ENCODE peak calls at places on chromosomes 1 and 21, in five cellular contexts. V is fibroblast of pulmonary artery, R is breast epithelium, G is tibial nerve, F is A549. J is an unnamed sample.

GRCh38 chr21:26194811-26195251 is 24.3 kb upstream of the APP start:
- DNase-seq in G (no peak), R (no peak), V (peak), F (no peak), J (peak)

GRCh38 chr1:227561303-227561702 is 2.1 kb upstream of the ZNF678 start:
- DNase-seq in F (no peak), R (no peak), G (no peak), V (no peak), J (no peak)

GRCh38 chr21:41803316-41803715 is 36.5 kb upstream of the RIPK4 start:
- DNase-seq in F (no peak), R (no peak), G (no peak), V (no peak), J (no peak)

GRCh38 chr1:226526801-226527595 is 21.6 kb upstream of the STUM start:
- DNase-seq in R (no peak), F (no peak), G (no peak), V (peak), J (no peak)

GRCh38 chr21:18191139-18191538 is 53.5 kb upstream of the CHODL start:
- DNase-seq in R (no peak), V (no peak), G (no peak), F (no peak), J (no peak)

GRCh38 chr1:224498574-224499170 is 64.1 kb upstream of the WDR26 start:
- DNase-seq in V (peak), G (no peak), R (peak), F (no peak), J (peak)

GRCh38 chr1:10361515-10361914 is 37.3 kb upstream of the PGD start:
- DNase-seq in R (no peak), V (no peak), F (no peak), G (no peak), J (no peak)

GRCh38 chr1:41742219-41742618 is 176.5 kb downstream of the HIVEP3 start:
- DNase-seq in F (no peak), R (no peak), G (no peak), V (peak), J (peak)

GRCh38 chr1:29122662-29122986 is 1.1 kb downstream of the TMEM200B start:
- DNase-seq in G (peak), V (peak), F (no peak), R (no peak), J (peak)

GRCh38 chr1:154837679-154838171 is 32.4 kb downstream of the KCNN3 start:
- DNase-seq in F (no peak), V (peak), R (no peak), G (no peak), J (no peak)

GRCh38 chr1:232793944-232794343 is 11.3 kb upstream of the MAP10 start:
- DNase-seq in R (no peak), F (no peak), V (peak), G (no peak), J (peak)

GRCh38 chr1:23529146-23530088 is 1.6 kb downstream of the E2F2 start:
- DNase-seq in F (no peak), R (no peak), V (no peak), G (no peak), J (no peak)

GRCh38 chr1:116504308-116505156 is 66.3 kb downstream of the CD58 start:
- DNase-seq in R (peak), F (peak), G (peak), V (peak), J (peak)

GRCh38 chr1:155208656-155209372 is at the start of gene MTX1:
- DNase-seq in F (peak), G (peak), R (peak), V (peak), J (peak)

GRCh38 chr1:98662354-98662665 is 789 bp downstream of the SNX7 start:
- DNase-seq in V (peak), R (no peak), F (peak), G (no peak), J (no peak)

GRCh38 chr1:62508187-62508758 is 71.4 kb downstream of the USP1 start:
- DNase-seq in F (peak), R (no peak), G (no peak), V (peak), J (peak)

GRCh38 chr1:62879962-62880361 is 96.0 kb downstream of the ATG4C start:
- DNase-seq in G (no peak), F (no peak), R (no peak), V (no peak), J (no peak)

GRCh38 chr1:59446257-59446901 is 149.5 kb downstream of the FGGY start:
- DNase-seq in R (no peak), F (no peak), G (no peak), V (peak), J (peak)

GRCh38 chr1:94807742-94808491 is 12.2 kb upstream of the SLC44A3 start:
- DNase-seq in V (no peak), F (no peak), R (no peak), G (no peak), J (no peak)

GRCh38 chr1:48978413-48978812 is 201.7 kb upstream of the BEND5 start:
- DNase-seq in R (no peak), F (no peak), G (no peak), V (no peak), J (no peak)

GRCh38 chr1:55547441-55547840 is 332.3 kb upstream of the USP24 start:
- DNase-seq in V (no peak), R (no peak), G (no peak), F (no peak), J (peak)

GRCh38 chr1:223765719-223766340 is 53.5 kb downstream of the CAPN2 start:
- DNase-seq in V (no peak), R (no peak), F (no peak), G (no peak), J (no peak)

GRCh38 chr1:175865041-175865766 is 121.8 kb upstream of the TNR start:
- DNase-seq in V (no peak), R (no peak), G (no peak), F (no peak), J (peak)

GRCh38 chr1:201463071-201463552 is 5.9 kb downstream of the PHLDA3 start:
- DNase-seq in G (no peak), V (no peak), R (no peak), F (no peak), J (peak)

GRCh38 chr1:228045871-228046270 is 36.6 kb upstream of the ARF1 start:
- DNase-seq in R (no peak), V (no peak), G (no peak), F (no peak), J (no peak)

GRCh38 chr1:59077739-59078503 is 219.0 kb upstream of the FGGY start:
- DNase-seq in V (no peak), R (no peak), F (no peak), G (no peak), J (no peak)

GRCh38 chr1:164443166-164443565 is 115.8 kb upstream of the PBX1 start:
- DNase-seq in G (no peak), V (no peak), R (no peak), F (no peak), J (peak)

GRCh38 chr1:61960999-61961398 is 218.7 kb downstream of the PATJ start:
- DNase-seq in F (no peak), R (no peak), G (no peak), V (no peak), J (no peak)

GRCh38 chr1:226723640-226724532 is 15.2 kb downstream of the ITPKB start:
- DNase-seq in G (peak), F (no peak), V (peak), R (no peak), J (peak)

GRCh38 chr21:34999397-34999941 is 49.6 kb downstream of the RUNX1 start:
- DNase-seq in F (no peak), G (no peak), R (no peak), V (no peak), J (peak)

GRCh38 chr1:10424034-10424433 is 6.2 kb upstream of the CENPS start:
- DNase-seq in R (no peak), V (peak), F (no peak), G (peak), J (peak)

GRCh38 chr1:89519779-89520358 is 4.8 kb upstream of the LRRC8B start:
- DNase-seq in F (peak), R (no peak), G (no peak), V (peak), J (peak)

GRCh38 chr1:170360601-170361000 is 171.4 kb upstream of the GORAB start:
- DNase-seq in G (no peak), V (no peak), F (no peak), R (no peak), J (no peak)

GRCh38 chr1:154586231-154586630 is 18.7 kb downstream of the CHRNB2 start:
- DNase-seq in R (no peak), V (no peak), G (no peak), F (no peak), J (no peak)

GRCh38 chr1:159141584-159142518 is 29.6 kb upstream of the CADM3 start:
- DNase-seq in F (no peak), V (peak), R (no peak), G (no peak), J (peak)

GRCh38 chr1:77926561-77927357 is 38.3 kb downstream of the NEXN start:
- DNase-seq in R (no peak), V (no peak), F (no peak), G (no peak), J (no peak)

GRCh38 chr1:33137800-33138199 is 44.0 kb downstream of the TRIM62 start:
- DNase-seq in R (no peak), F (no peak), G (no peak), V (peak), J (no peak)

GRCh38 chr1:229254910-229255541 is 15.9 kb upstream of the RAB4A start:
- DNase-seq in V (peak), G (no peak), F (no peak), R (no peak), J (peak)

GRCh38 chr21:45736042-45736704 is 92.6 kb downstream of the PCBP3 start:
- DNase-seq in F (no peak), V (peak), G (no peak), R (no peak), J (no peak)

GRCh38 chr1:46187106-46187869 is 10.9 kb downstream of the POMGNT1 start:
- DNase-seq in V (no peak), F (no peak), R (no peak), G (no peak), J (no peak)

GRCh38 chr1:39205102-39205780 is 746 bp downstream of the MACF1 start:
- DNase-seq in F (no peak), V (peak), G (no peak), R (no peak), J (peak)
- H3K4me3 ChIP-seq in F (peak), V (peak), G (peak), R (peak), J (peak)

GRCh38 chr1:16349847-16350406 is 2.4 kb downstream of the FBXO42 start:
- DNase-seq in V (no peak), R (no peak), G (no peak), F (no peak), J (peak)

GRCh38 chr1:16352842-16353535 is 709 bp upstream of the FBXO42 start:
- DNase-seq in F (no peak), V (no peak), G (no peak), R (no peak), J (no peak)

GRCh38 chr1:16354619-16355018 is 2.3 kb upstream of the FBXO42 start:
- DNase-seq in F (no peak), G (no peak), V (no peak), R (no peak), J (no peak)

GRCh38 chr1:16351449-16351993 is 759 bp downstream of the FBXO42 start:
- DNase-seq in F (no peak), V (peak), G (no peak), R (no peak), J (peak)

GRCh38 chr1:16351994-16352841 is at the start of gene FBXO42:
- DNase-seq in V (peak), R (peak), G (peak), F (peak), J (peak)
- TF ChIP-seq CTCF in V (peak), R (peak), G (peak), F (peak), J (peak)

GRCh38 chr1:157119008-157119407 is 19.2 kb downstream of the ETV3 start:
- DNase-seq in F (no peak), R (no peak), G (no peak), V (no peak), J (no peak)

GRCh38 chr1:157119448-157119847 is 18.7 kb downstream of the ETV3 start:
- DNase-seq in G (no peak), V (no peak), F (no peak), R (no peak), J (no peak)

GRCh38 chr1:157124855-157125254 is 13.3 kb downstream of the ETV3 start:
- DNase-seq in V (no peak), F (no peak), R (no peak), G (no peak), J (no peak)
- H3K4me3 ChIP-seq in V (no peak), F (no peak), R (no peak), G (no peak), J (no peak)

GRCh38 chr21:27764056-27764455 is 797.2 kb upstream of the ADAMTS5 start:
- DNase-seq in F (no peak), V (no peak), R (no peak), G (no peak), J (peak)

GRCh38 chr21:27761623-27762022 is 794.7 kb upstream of the ADAMTS5 start:
- DNase-seq in F (no peak), R (no peak), V (no peak), G (no peak), J (no peak)

GRCh38 chr21:27759091-27759659 is 792.3 kb upstream of the ADAMTS5 start:
- DNase-seq in V (no peak), G (no peak), R (no peak), F (no peak), J (peak)

GRCh38 chr21:27756191-27756590 is 789.3 kb upstream of the ADAMTS5 start:
- DNase-seq in V (no peak), F (no peak), R (no peak), G (no peak), J (no peak)

DNA sequence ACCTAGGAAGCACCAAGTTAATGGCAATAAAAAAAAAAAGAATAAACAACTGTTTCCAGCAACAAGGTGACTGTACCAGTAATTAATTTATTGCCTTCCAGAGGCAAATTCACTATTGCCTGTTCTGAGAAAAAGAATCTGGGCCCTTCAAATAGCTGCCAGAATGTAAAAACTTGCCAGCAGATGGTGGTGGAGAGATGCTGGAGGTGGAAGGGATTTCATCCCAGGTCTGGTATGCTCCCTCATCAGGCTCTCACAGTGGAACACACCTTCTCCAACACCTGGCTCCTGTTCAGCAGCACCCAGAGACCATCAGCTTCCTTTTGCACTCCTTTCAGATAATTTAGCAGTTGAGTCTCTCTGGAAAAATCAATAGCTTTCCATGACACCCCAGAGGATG is 792.9 kb upstream of the ADAMTS5 start:
- DNase-seq in G (no peak), F (no peak), R (no peak), V (peak), J (no peak)
- TF ChIP-seq CTCF in G (no peak), F (no peak), R (no peak), V (peak), J (peak)

GRCh38 chr1:204150702-204151561 is 912 bp downstream of the ETNK2 start:
- DNase-seq in G (peak), R (peak), V (no peak), F (no peak), J (no peak)
- H3K4me3 ChIP-seq in G (peak), R (peak), V (peak), F (peak), J (peak)

GRCh38 chr1:221541296-221541695 is 200.6 kb downstream of the DUSP10 start:
- DNase-seq in R (no peak), G (no peak), V (no peak), F (no peak), J (no peak)
- TF ChIP-seq CTCF in R (no peak), G (no peak), V (no peak), F (no peak), J (no peak)

GRCh38 chr1:31789259-31790065 is 25.3 kb upstream of the ADGRB2 start:
- DNase-seq in V (peak), F (peak), R (peak), G (peak), J (peak)
- H3K4me3 ChIP-seq in V (peak), F (peak), R (peak), G (peak), J (peak)

DNA sequence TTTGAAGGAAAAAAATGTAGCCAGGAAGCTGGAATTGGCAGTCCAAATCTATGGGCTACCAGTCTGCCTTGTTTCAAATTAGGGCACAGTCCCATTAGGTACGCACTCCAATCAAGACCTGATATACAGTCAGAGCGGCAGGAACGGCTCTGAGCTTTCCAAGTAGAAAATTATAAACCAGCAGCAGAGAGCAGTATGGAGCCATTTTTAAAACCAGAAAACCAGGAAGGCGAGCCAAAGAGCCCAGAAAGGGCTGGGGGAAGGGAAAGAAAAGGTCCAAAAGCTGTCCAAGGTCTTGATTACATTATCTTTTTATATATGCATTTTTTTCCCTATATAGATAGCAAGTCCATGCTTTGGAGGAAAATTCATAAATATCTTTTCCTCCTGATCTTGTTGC is 719.0 kb downstream of the RWDD3 start:
- DNase-seq in F (no peak), G (no peak), R (no peak), V (peak), J (peak)
- TF ChIP-seq CTCF in F (no peak), G (no peak), R (peak), V (peak), J (peak)

GRCh38 chr1:85975770-85976386 is 180.7 kb downstream of the COL24A1 start:
- DNase-seq in F (no peak), R (no peak), V (no peak), G (no peak), J (no peak)
- H3K4me3 ChIP-seq in F (no peak), R (no peak), V (no peak), G (no peak), J (no peak)

GRCh38 chr1:184643661-184644060 is 111.0 kb downstream of the EDEM3 start:
- DNase-seq in G (no peak), F (no peak), V (no peak), R (no peak), J (no peak)

GRCh38 chr1:184647471-184647870 is 107.2 kb downstream of the EDEM3 start:
- DNase-seq in F (no peak), R (no peak), G (no peak), V (no peak), J (no peak)

GRCh38 chr1:184646824-184647223 is 107.8 kb downstream of the EDEM3 start:
- DNase-seq in G (no peak), V (no peak), R (no peak), F (no peak), J (no peak)

GRCh38 chr1:184641894-184642293 is 112.8 kb downstream of the EDEM3 start:
- DNase-seq in F (no peak), V (no peak), R (no peak), G (no peak), J (no peak)

DNA sequence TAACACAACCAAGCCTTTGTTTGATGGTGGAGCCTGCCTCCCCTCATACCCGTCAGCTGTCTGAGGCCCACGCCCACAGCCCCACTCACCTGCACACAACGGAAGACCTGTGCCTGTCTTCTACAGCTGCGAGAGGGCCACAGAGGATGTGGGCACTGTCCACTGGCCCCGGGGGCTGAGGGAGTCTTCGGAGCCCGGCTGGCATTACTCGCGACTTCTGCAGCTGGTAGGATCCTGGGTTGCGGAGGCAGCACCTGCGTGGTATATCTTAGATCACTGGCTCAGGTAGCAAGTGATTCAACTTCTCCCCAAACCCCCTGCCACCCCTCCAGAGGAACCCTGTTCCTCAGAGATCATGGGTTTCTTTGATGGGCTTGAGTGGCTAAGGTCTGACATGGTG is 109.9 kb downstream of the EDEM3 start:
- DNase-seq in R (no peak), G (no peak), F (no peak), V (no peak), J (no peak)
- TF ChIP-seq CTCF in R (no peak), G (no peak), F (no peak), V (no peak), J (no peak)